ENCODE peak calls at places on chromosomes 3 and 15, in five cellular contexts. M is activated T-cell treated with anti-CD3 and anti-CD28 coated beads for 1 hour; O is hypothalamus; K is stimulated activated CD4-positive, alpha-beta T cell treated with anti-CD3 and anti-CD28 coated beads, Interleukin-2, amount 100 ng/mL, for 48 hours; T is Right ventricle myocardium superior. D is an unnamed sample.

GRCh38 chr3:56467801-56468183 is 475 bp downstream of the ERC2 start:
- DNase-seq in M (no peak), O (no peak), K (no peak), T (no peak), D (no peak)

GRCh38 chr3:139827833-139828232 is 107.2 kb upstream of the CLSTN2 start:
- DNase-seq in M (no peak), O (no peak), K (no peak), T (no peak), D (no peak)

GRCh38 chr15:56307180-56307579 is 58.0 kb upstream of the TEX9 start:
- DNase-seq in M (no peak), O (no peak), K (no peak), T (no peak), D (no peak)

GRCh38 chr3:125143982-125144652 is 68.4 kb downstream of the SLC12A8 start:
- DNase-seq in M (no peak), O (no peak), K (no peak), T (peak; percentile 54), D (no peak)

GRCh38 chr3:37129871-37130270 is 44.5 kb downstream of the LRRFIP2 start:
- DNase-seq in M (no peak), O (no peak), K (no peak), T (no peak), D (no peak)

GRCh38 chr3:112348945-112349344 is 16.0 kb downstream of the CD200 start:
- DNase-seq in M (no peak), O (no peak), K (no peak), T (no peak), D (no peak)

GRCh38 chr3:13282986-13283876 is 136.9 kb downstream of the NUP210 start:
- DNase-seq in M (no peak), O (peak; percentile 49), K (no peak), T (peak; percentile 40), D (peak; percentile 40)

GRCh38 chr3:169171739-169172138 is 491.8 kb downstream of the MECOM start:
- DNase-seq in M (no peak), O (no peak), K (no peak), T (no peak), D (no peak)

GRCh38 chr15:69100821-69101220 is 59.6 kb upstream of the GLCE start:
- DNase-seq in M (no peak), O (no peak), K (no peak), T (no peak), D (no peak)

GRCh38 chr3:153350420-153350819 is 188.4 kb downstream of the RAP2B start:
- DNase-seq in M (no peak), O (no peak), K (no peak), T (no peak), D (no peak)

GRCh38 chr3:32934150-32934742 is 17.2 kb upstream of the CCR4 start:
- DNase-seq in M (no peak), O (peak; percentile 4), K (no peak), T (no peak), D (no peak)

GRCh38 chr15:20356444-20357138 is 185.0 kb downstream of the GOLGA6L6 start:
- DNase-seq in M (peak; percentile 86), O (no peak), K (peak; percentile 91), T (peak; percentile 74), D (peak; percentile 73)

GRCh38 chr3:155418426-155418825 is 124.9 kb upstream of the STRIT1 start:
- DNase-seq in M (no peak), O (peak; percentile 10), K (no peak), T (peak; percentile 50), D (no peak)

GRCh38 chr15:40439461-40440299 is 1.1 kb upstream of the BAHD1 start:
- DNase-seq in M (peak; percentile 16), O (no peak), K (no peak), T (peak; percentile 55), D (peak; percentile 67)

GRCh38 chr15:99711685-99712084 is 21.6 kb downstream of the LYSMD4 start:
- DNase-seq in M (no peak), O (no peak), K (no peak), T (peak; percentile 56), D (no peak)

GRCh38 chr3:56976666-56977560 is 83.6 kb upstream of the SPATA12 start:
- DNase-seq in M (no peak), O (peak; percentile 47), K (no peak), T (no peak), D (no peak)

GRCh38 chr15:50953302-50953701 is 44.8 kb downstream of the AP4E1 start:
- DNase-seq in M (no peak), O (no peak), K (no peak), T (no peak), D (no peak)

GRCh38 chr3:119579366-119580147 is at the start of gene ADPRH:
- DNase-seq in M (peak; percentile 17), O (peak; percentile 43), K (peak; percentile 58), T (peak; percentile 91), D (peak; percentile 93)

GRCh38 chr15:97993310-97993738 is 32.8 kb downstream of the ARRDC4 start:
- DNase-seq in M (no peak), O (no peak), K (no peak), T (no peak), D (no peak)

GRCh38 chr15:38853608-38854007 is 289.0 kb upstream of the RASGRP1 start:
- DNase-seq in M (peak; percentile 6), O (no peak), K (no peak), T (no peak), D (no peak)

GRCh38 chr15:60912984-60913697 is 316.0 kb downstream of the RORA start:
- DNase-seq in M (no peak), O (peak; percentile 14), K (no peak), T (no peak), D (no peak)

GRCh38 chr3:189393598-189393997 is 221.8 kb downstream of the TPRG1 start:
- DNase-seq in M (no peak), O (no peak), K (no peak), T (no peak), D (no peak)

GRCh38 chr3:126983276-126983652 is 349 bp downstream of the PLXNA1 start:
- DNase-seq in M (no peak), O (peak; percentile 27), K (no peak), T (no peak), D (no peak)

GRCh38 chr15:68371160-68371559 is 60.8 kb downstream of the ITGA11 start:
- DNase-seq in M (no peak), O (no peak), K (no peak), T (no peak), D (no peak)

GRCh38 chr15:100113351-100114075 is 228.3 kb downstream of the ADAMTS17 start:
- DNase-seq in M (no peak), O (peak; percentile 25), K (no peak), T (peak; percentile 67), D (no peak)

GRCh38 chr3:192878374-192878773 is 39.3 kb downstream of the MB21D2 start:
- DNase-seq in M (no peak), O (no peak), K (no peak), T (no peak), D (no peak)

GRCh38 chr3:134610455-134611385 is 40.1 kb downstream of the KY start:
- DNase-seq in M (no peak), O (no peak), K (no peak), T (no peak), D (no peak)

GRCh38 chr15:58987036-58987435 is 427 bp upstream of the RNF111 start:
- DNase-seq in M (no peak), O (no peak), K (no peak), T (no peak), D (no peak)

D was measured in lower lobe of right lung.